ENCODE peak calls at places on chromosomes 2 and 18, in four cellular contexts. C, G, Z and P are unnamed samples.

GRCh38 chr2:235740821-235741220 is 247.0 kb downstream of the AGAP1 start:
- DNase-seq in Z (peak), C (no peak), G (no peak), P (no peak)

GRCh38 chr18:48575301-48575657 is 36.4 kb downstream of the CTIF start:
- DNase-seq in G (no peak), C (no peak), Z (no peak), P (no peak)

GRCh38 chr2:1625281-1626001 is 118.9 kb downstream of the PXDN start:
- DNase-seq in Z (no peak), C (no peak), G (no peak), P (no peak)

GRCh38 chr18:2223394-2223793 is 347.9 kb downstream of the METTL4 start:
- DNase-seq in Z (no peak), G (no peak), C (no peak), P (no peak)

GRCh38 chr18:22031581-22031980 is 137.8 kb upstream of the GATA6 start:
- DNase-seq in G (no peak), Z (no peak), C (no peak), P (no peak)

GRCh38 chr2:122634261-122634660 is 878.8 kb downstream of the TSN start:
- DNase-seq in Z (no peak), C (no peak), G (no peak), P (no peak)

GRCh38 chr2:133497261-133497893 is 70.9 kb downstream of the NCKAP5 start:
- DNase-seq in Z (no peak), C (no peak), G (no peak), P (no peak)

GRCh38 chr2:168015274-168015953 is 232.0 kb downstream of the STK39 start:
- DNase-seq in G (no peak), C (no peak), Z (no peak), P (no peak)

GRCh38 chr2:19785432-19785831 is 116.4 kb downstream of the TTC32 start:
- DNase-seq in Z (no peak), C (no peak), G (no peak), P (no peak)

GRCh38 chr2:105781274-105781673 is 36.6 kb downstream of the NCK2 start:
- DNase-seq in C (no peak), G (no peak), Z (no peak), P (peak)

GRCh38 chr2:232662486-232663260 is 29.3 kb downstream of the EFHD1 start:
- DNase-seq in G (no peak), Z (no peak), C (no peak), P (no peak)